ENCODE peak calls at places on chromosomes 1 and 21, in seven cellular contexts. Q, B, V, W, G, J and Y are unnamed samples.

GRCh38 chr1:197915797-197916686 is 1.1 kb upstream of the LHX9 start:
- DNase-seq in G (no peak), W (no peak), B (peak), V (peak), J (peak), Q (peak), Y (no peak)

GRCh38 chr1:71464016-71464415 is 383.2 kb upstream of the ZRANB2 start:
- DNase-seq in J (no peak), G (no peak), W (no peak), B (peak), Q (no peak), V (no peak), Y (no peak)

GRCh38 chr1:16371725-16372124 is 4.7 kb downstream of the SZRD1 start:
- DNase-seq in J (peak), Q (no peak), W (no peak), B (no peak), V (no peak), G (no peak), Y (no peak)

GRCh38 chr1:176567190-176567794 is 104.3 kb downstream of the PAPPA2 start:
- DNase-seq in J (no peak), W (no peak), Q (no peak), G (no peak), B (peak), V (no peak), Y (no peak)

GRCh38 chr1:225524570-225524969 is 96.7 kb upstream of the LBR start:
- DNase-seq in Q (no peak), B (no peak), J (no peak), G (no peak), V (no peak), W (no peak), Y (no peak)

GRCh38 chr1:192807221-192807967 is 1.4 kb upstream of the RGS2 start:
- DNase-seq in B (peak), V (no peak), J (no peak), G (no peak), W (no peak), Q (no peak), Y (no peak)

GRCh38 chr1:154325583-154326545 is 539 bp downstream of the ATP8B2 start:
- DNase-seq in G (peak), B (peak), J (peak), V (peak), W (no peak), Q (peak), Y (peak)

GRCh38 chr1:227753999-227754764 is 18.9 kb downstream of the SNAP47 start:
- DNase-seq in B (peak), G (no peak), W (no peak), V (peak), Q (peak), J (peak), Y (no peak)

GRCh38 chr1:30144831-30145230 is 578.6 kb downstream of the MATN1 start:
- DNase-seq in W (no peak), V (no peak), G (no peak), J (no peak), B (no peak), Q (no peak), Y (no peak)

GRCh38 chr1:42335809-42336518 is 929 bp upstream of the FOXJ3 start:
- DNase-seq in W (no peak), B (peak), J (no peak), V (peak), G (no peak), Q (no peak), Y (no peak)

GRCh38 chr1:246798107-246798506 is 73.9 kb downstream of the SCCPDH start:
- DNase-seq in V (no peak), W (no peak), G (no peak), B (no peak), J (no peak), Q (no peak), Y (no peak)

GRCh38 chr1:246800356-246800755 is 76.1 kb downstream of the SCCPDH start:
- DNase-seq in V (no peak), B (no peak), J (no peak), Q (peak), G (no peak), W (no peak), Y (no peak)

GRCh38 chr1:246797597-246797996 is 73.4 kb downstream of the SCCPDH start:
- DNase-seq in Q (peak), W (no peak), J (no peak), V (no peak), G (no peak), B (no peak), Y (no peak)

GRCh38 chr1:246797157-246797556 is 72.9 kb downstream of the SCCPDH start:
- DNase-seq in G (no peak), B (no peak), W (no peak), V (no peak), Q (peak), J (no peak), Y (no peak)

GRCh38 chr1:246798606-246799496 is 74.6 kb downstream of the SCCPDH start:
- DNase-seq in W (no peak), G (no peak), J (no peak), V (no peak), Q (peak), B (no peak), Y (no peak)
- H3K27ac ChIP-seq in W (no peak), G (no peak), J (no peak), V (no peak), Q (no peak), B (no peak), Y (no peak)

GRCh38 chr1:94058766-94059165 is 62.2 kb downstream of the ABCA4 start:
- DNase-seq in W (no peak), J (no peak), Q (no peak), B (no peak), V (no peak), G (no peak), Y (no peak)
- H3K27ac ChIP-seq in W (no peak), J (no peak), Q (no peak), B (no peak), V (no peak), G (no peak), Y (no peak)

GRCh38 chr1:32717503-32717902 is 14.9 kb upstream of the SYNC start:
- DNase-seq in B (no peak), Q (no peak), J (no peak), V (no peak), G (no peak), W (no peak), Y (no peak)
- H3K27ac ChIP-seq in B (no peak), Q (no peak), J (no peak), V (no peak), G (no peak), W (no peak), Y (no peak)

GRCh38 chr1:178953538-178954207 is 72.0 kb upstream of the FAM20B start:
- DNase-seq in Q (no peak), G (no peak), J (peak), V (no peak), W (no peak), B (no peak), Y (no peak)
- H3K27ac ChIP-seq in Q (no peak), G (no peak), J (peak), V (no peak), W (no peak), B (no peak), Y (no peak)

DNA sequence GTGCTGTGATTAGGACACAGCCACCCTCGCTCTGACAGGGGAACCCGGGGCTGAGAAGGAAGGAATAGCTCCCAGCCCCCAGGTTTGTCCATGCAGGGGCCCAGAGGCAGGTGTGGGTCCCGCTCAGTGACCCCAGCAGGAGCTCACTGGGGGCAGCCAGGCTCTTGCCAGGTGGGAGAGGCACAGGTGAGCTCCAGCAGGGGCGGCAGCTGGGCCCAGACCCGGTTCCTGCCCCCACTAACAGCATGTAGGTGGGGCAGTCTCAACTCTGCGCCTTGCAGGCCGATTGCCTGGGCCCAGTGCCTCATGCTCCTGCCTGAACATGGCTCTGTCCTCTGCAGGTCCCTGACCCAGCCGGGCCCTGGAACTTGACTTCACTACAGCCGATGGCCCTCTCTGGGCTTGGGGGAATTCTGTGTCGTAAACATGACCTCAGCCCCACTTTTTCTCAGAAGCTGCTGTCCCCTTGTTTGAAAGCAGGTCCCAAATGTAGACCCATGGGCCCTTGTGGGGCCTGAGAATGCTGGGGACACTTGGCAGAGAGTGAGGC is 127.0 kb downstream of the PRDM16 start:
- DNase-seq in J (no peak), V (no peak), Q (no peak), B (no peak), W (no peak), G (no peak), Y (no peak)
- H3K27ac ChIP-seq in J (peak), V (no peak), Q (peak), B (no peak), W (no peak), G (no peak), Y (no peak)

DNA sequence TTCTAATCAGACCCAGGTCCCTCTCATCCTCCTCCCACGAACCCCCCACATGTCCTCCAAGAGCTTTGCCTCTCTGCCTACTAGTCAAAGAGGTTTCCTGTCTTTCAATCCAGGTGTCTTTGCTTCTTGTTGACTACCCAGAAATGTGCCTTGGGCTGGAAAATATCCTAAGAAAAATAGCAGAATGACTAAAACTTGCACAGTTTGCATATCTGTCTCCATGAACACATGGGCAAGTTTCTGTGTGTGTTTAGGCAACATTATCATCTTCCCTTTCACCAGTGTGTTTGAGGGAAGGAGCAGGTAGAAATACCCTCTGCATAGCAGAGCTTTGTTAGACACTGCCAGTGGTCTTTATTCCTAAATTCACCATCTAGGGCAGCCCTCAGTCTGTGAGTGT is 1.5 kb downstream of the C1orf116 start:
- DNase-seq in Q (no peak), G (no peak), V (no peak), B (no peak), W (no peak), J (no peak), Y (no peak)
- H3K27ac ChIP-seq in Q (peak), G (no peak), V (no peak), B (no peak), W (no peak), J (no peak), Y (no peak)

DNA sequence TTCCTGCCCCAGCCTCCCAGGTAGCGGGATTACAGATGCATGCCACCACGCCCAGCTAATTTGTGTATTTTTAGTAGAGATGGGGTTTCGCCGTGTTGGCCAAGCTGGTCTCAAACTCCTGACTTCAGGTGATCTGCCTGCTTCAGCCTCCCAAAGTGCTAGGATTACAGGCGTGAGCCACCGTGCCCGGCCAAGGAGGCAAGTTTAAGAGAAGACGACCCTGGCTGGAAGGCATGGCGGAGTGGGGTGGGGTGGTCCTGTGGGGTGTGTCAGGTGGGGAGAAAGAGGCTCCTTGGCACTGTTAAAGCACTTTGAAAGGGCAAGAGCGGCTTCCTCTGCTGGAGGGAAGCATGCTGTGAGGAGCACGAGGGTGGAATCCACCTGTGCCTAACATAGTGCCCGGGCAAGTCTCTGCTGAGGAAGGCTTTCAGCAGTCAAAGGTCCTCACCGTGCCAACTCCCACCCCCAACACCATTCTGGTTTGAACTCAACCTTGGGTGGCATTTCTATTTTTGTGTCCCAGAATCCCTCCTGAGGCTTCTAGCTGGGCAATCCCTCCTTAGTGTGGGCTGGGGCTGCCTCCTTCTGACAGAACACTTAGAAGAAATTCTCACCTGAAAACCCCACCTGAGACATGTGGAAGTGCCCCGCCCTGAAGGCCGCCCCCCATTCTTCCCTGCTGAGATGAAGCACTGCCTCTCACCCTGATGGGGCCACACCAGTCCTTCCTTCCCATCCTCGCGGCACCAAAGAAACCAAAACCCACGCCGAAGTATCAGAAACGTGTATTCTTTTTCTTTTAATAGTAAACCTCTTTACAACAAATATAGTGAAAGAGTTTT is 37.4 kb downstream of the MEF2D start:
- DNase-seq in B (no peak), V (no peak), G (no peak), W (no peak), Q (no peak), J (no peak), Y (no peak)
- H3K27ac ChIP-seq in B (no peak), V (no peak), G (no peak), W (no peak), Q (no peak), J (no peak), Y (peak)

GRCh38 chr1:181150842-181151241 is 62.3 kb downstream of the IER5 start:
- DNase-seq in J (no peak), B (no peak), V (no peak), W (no peak), Q (no peak), G (no peak), Y (no peak)

GRCh38 chr1:181151378-181152326 is 63.2 kb downstream of the IER5 start:
- DNase-seq in B (peak), J (no peak), Q (no peak), W (no peak), G (no peak), V (no peak), Y (no peak)

GRCh38 chr1:181150273-181150672 is 61.8 kb downstream of the IER5 start:
- DNase-seq in Q (no peak), B (no peak), V (no peak), J (no peak), W (no peak), G (no peak), Y (no peak)

GRCh38 chr1:181148636-181149035 is 60.1 kb downstream of the IER5 start:
- DNase-seq in B (no peak), V (no peak), G (no peak), W (no peak), J (no peak), Q (no peak), Y (no peak)

DNA sequence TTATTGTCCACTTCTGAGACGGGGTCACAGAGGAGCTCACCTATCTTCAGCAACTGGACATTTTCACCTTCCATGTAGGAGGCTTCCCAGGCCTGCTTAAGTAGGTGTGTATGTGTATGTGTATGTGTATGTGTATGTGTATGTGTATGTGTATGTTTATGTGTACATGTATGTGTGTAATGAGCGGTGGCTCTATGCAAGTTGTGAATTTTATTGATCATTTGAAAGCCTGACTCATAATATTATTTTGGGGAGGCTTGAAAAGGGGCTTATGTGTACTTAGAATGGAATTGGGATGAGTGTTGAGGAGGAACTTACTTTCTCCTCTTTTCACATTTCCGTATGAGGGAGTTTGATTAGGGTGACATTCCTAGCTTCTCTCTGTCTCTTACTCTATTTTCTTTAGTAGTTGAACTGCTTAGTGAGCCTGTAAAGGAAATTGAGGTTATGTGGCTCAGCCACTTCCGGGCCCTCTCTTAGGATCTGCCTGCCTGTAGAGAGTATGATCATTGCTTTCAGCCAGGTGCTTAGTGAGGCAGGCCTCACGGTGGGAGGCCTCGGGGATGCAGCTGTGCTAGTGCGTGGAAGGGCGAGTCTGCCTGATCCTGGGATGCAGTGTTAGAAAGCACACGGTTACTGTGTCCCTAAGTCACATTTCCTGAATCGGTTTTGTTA is 61.0 kb downstream of the IER5 start:
- DNase-seq in V (no peak), G (no peak), J (no peak), W (peak), Q (no peak), B (no peak), Y (peak)
- H3K27ac ChIP-seq in V (peak), G (no peak), J (no peak), W (peak), Q (no peak), B (no peak), Y (peak)

GRCh38 chr21:32423846-32424535 is 11.5 kb downstream of the EVA1C start:
- DNase-seq in W (no peak), Q (no peak), G (no peak), J (no peak), V (no peak), B (no peak), Y (no peak)

GRCh38 chr21:32424674-32425073 is 12.2 kb downstream of the EVA1C start:
- DNase-seq in G (no peak), W (no peak), J (no peak), B (peak), V (no peak), Q (no peak), Y (no peak)

GRCh38 chr21:32426066-32426465 is 13.6 kb downstream of the EVA1C start:
- DNase-seq in Q (no peak), W (no peak), J (no peak), B (no peak), V (no peak), G (no peak), Y (no peak)

GRCh38 chr21:32426592-32427051 is 14.1 kb downstream of the EVA1C start:
- DNase-seq in G (no peak), W (no peak), B (peak), J (no peak), V (no peak), Q (no peak), Y (no peak)

GRCh38 chr21:32425628-32426027 is 13.1 kb downstream of the EVA1C start:
- DNase-seq in J (no peak), Q (no peak), G (no peak), B (no peak), W (no peak), V (no peak), Y (no peak)
- H3K27ac ChIP-seq in J (no peak), Q (no peak), G (no peak), B (no peak), W (no peak), V (no peak), Y (no peak)

GRCh38 chr1:212238552-212238951 is 46.7 kb upstream of the PPP2R5A start:
- DNase-seq in B (peak), J (no peak), G (no peak), W (no peak), V (peak), Q (no peak), Y (no peak)
- H3K27ac ChIP-seq in B (no peak), J (no peak), G (no peak), W (no peak), V (peak), Q (peak), Y (no peak)